ENCODE peak calls at places on chromosomes 7 and 10, in seven cellular contexts. M, J, E, R, F, U and V are unnamed samples.

GRCh38 chr7:115477193-115477651 is 553.3 kb downstream of the TFEC start:
- DNase-seq in M (peak; percentile 70), J (no peak), E (peak; percentile 15), R (no peak), F (no peak), U (no peak), V (peak; percentile 9)

GRCh38 chr10:944034-944831 is 12.7 kb upstream of the LARP4B start:
- DNase-seq in M (peak; percentile 91), J (peak; percentile 41), E (peak; percentile 72), R (peak; percentile 88), F (peak; percentile 82), U (no peak), V (no peak)

GRCh38 chr7:46291064-46291463 is 370.0 kb upstream of the IGFBP3 start:
- DNase-seq in M (peak; percentile 95), J (no peak), E (no peak), R (no peak), F (no peak), U (no peak), V (peak; percentile 59)

GRCh38 chr10:20573924-20574323 is 323.2 kb downstream of the NEBL start:
- DNase-seq in M (no peak), J (no peak), E (no peak), R (no peak), F (no peak), U (peak; percentile 17), V (no peak)

GRCh38 chr7:69746383-69746782 is 148.1 kb downstream of the AUTS2 start:
- DNase-seq in M (no peak), J (no peak), E (no peak), R (no peak), F (no peak), U (no peak), V (no peak)

GRCh38 chr10:68235111-68235510 is 3.2 kb upstream of the ATOH7 start:
- DNase-seq in M (no peak), J (no peak), E (no peak), R (no peak), F (no peak), U (no peak), V (no peak)

GRCh38 chr10:124670849-124671248 is 73.3 kb downstream of the FAM53B start:
- DNase-seq in M (no peak), J (no peak), E (peak; percentile 16), R (no peak), F (no peak), U (no peak), V (no peak)

GRCh38 chr10:7117806-7118674 is 292.8 kb downstream of the SFMBT2 start:
- DNase-seq in M (no peak), J (no peak), E (no peak), R (no peak), F (no peak), U (no peak), V (no peak)

GRCh38 chr10:45239642-45240041 is 75.8 kb downstream of the OR13A1 start:
- DNase-seq in M (peak; percentile 42), J (no peak), E (no peak), R (peak; percentile 36), F (no peak), U (no peak), V (peak; percentile 33)

GRCh38 chr7:142298009-142298408 is 40.2 kb upstream of the PRSS58 start:
- DNase-seq in M (peak; percentile 49), J (no peak), E (no peak), R (no peak), F (no peak), U (peak; percentile 22), V (no peak)

GRCh38 chr7:79964463-79964862 is 170.2 kb upstream of the GNAI1 start:
- DNase-seq in M (no peak), J (no peak), E (no peak), R (no peak), F (no peak), U (no peak), V (no peak)

GRCh38 chr10:76973515-76974289 is 663.9 kb downstream of the KCNMA1 start:
- DNase-seq in M (peak; percentile 90), J (no peak), E (no peak), R (no peak), F (no peak), U (no peak), V (peak; percentile 23)

GRCh38 chr7:80563561-80564327 is 51.9 kb upstream of the GNAT3 start:
- DNase-seq in M (no peak), J (no peak), E (no peak), R (no peak), F (no peak), U (no peak), V (no peak)

GRCh38 chr10:19874791-19875190 is 58.6 kb downstream of the PLXDC2 start:
- DNase-seq in M (no peak), J (no peak), E (no peak), R (no peak), F (no peak), U (no peak), V (peak; percentile 35)

GRCh38 chr10:97539523-97540200 is 32.9 kb upstream of the ANKRD2 start:
- DNase-seq in M (peak; percentile 85), J (no peak), E (peak; percentile 66), R (no peak), F (no peak), U (no peak), V (peak; percentile 85)

GRCh38 chr10:122276611-122277205 is 5.6 kb downstream of the BTBD16 start:
- DNase-seq in M (peak; percentile 60), J (no peak), E (no peak), R (no peak), F (no peak), U (no peak), V (peak; percentile 43)

GRCh38 chr7:105399043-105399725 is 10.5 kb upstream of the SRPK2 start:
- DNase-seq in M (peak; percentile 53), J (no peak), E (no peak), R (peak; percentile 75), F (no peak), U (no peak), V (peak; percentile 13)

GRCh38 chr7:97021443-97022261 is 3.0 kb downstream of the DLX5 start:
- DNase-seq in M (no peak), J (no peak), E (no peak), R (no peak), F (no peak), U (no peak), V (no peak)

GRCh38 chr10:86861351-86861750 is 96.1 kb downstream of the MMRN2 start:
- DNase-seq in M (no peak), J (no peak), E (no peak), R (no peak), F (no peak), U (no peak), V (no peak)

GRCh38 chr10:103652599-103653281 is 159.2 kb downstream of the NEURL1 start:
- DNase-seq in M (peak; percentile 44), J (peak; percentile 75), E (peak; percentile 72), R (no peak), F (peak; percentile 82), U (no peak), V (no peak)
- H3K4me1 ChIP-seq in M (peaks cover 53% of the 10 kb centered on the region), J (peaks cover 4% of the 10 kb centered on the region), E (peaks cover 66% of the 10 kb centered on the region), R (no peaks in the 10 kb centered on the region), F (peaks cover 63% of the 10 kb centered on the region), U (no peaks in the 10 kb centered on the region), V (no peaks in the 10 kb centered on the region)

GRCh38 chr10:95550073-95550672 is 11.0 kb downstream of the SORBS1 start:
- DNase-seq in M (no peak), J (no peak), E (no peak), R (peak; percentile 56), F (no peak), U (no peak), V (no peak)

GRCh38 chr10:95545981-95546380 is 15.2 kb downstream of the SORBS1 start:
- DNase-seq in M (no peak), J (no peak), E (no peak), R (no peak), F (no peak), U (no peak), V (no peak)

GRCh38 chr10:95544783-95545500 is 16.2 kb downstream of the SORBS1 start:
- DNase-seq in M (no peak), J (no peak), E (no peak), R (no peak), F (peak; percentile 63), U (no peak), V (peak; percentile 64)

GRCh38 chr10:95547791-95548435 is 13.3 kb downstream of the SORBS1 start:
- DNase-seq in M (no peak), J (no peak), E (no peak), R (no peak), F (peak; percentile 23), U (no peak), V (no peak)

GRCh38 chr10:95547197-95547596 is 14.0 kb downstream of the SORBS1 start:
- DNase-seq in M (no peak), J (no peak), E (no peak), R (no peak), F (peak; percentile 39), U (no peak), V (no peak)
- H3K27ac ChIP-seq in M (no peak overlapping the region), J (no peak overlapping the region), E (no peak overlapping the region), R (no peak overlapping the region), F (peak overlapping the region; percentile 88), U (no peak overlapping the region), V (no peak overlapping the region)

DNA sequence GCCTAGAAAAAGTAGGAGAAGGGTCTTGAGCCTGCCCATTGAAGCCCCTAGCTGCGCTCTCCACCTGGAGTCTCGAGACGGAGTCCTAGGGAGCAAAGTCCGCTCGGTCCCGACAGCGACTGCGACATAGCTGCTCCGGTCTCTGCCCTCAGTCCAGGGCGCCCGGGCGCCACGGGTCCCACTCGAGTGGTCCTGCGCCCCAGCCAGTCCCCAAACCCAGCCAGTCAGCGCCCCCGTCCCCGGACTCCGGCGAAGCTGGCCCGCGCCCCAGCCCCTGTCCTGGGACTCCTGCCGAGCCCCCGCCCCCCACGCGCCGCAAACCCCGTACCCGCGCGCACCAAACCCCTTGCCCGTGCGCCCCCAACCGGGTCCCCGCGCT is 480 bp downstream of the TNS3 start:
- DNase-seq in M (peak; percentile 42), J (no peak), E (no peak), R (no peak), F (no peak), U (peak; percentile 23), V (no peak)
- H3K4me1 ChIP-seq in M (peaks cover 29% of the 10 kb centered on the region), J (no peaks in the 10 kb centered on the region), E (peaks cover 22% of the 10 kb centered on the region), R (peaks cover 18% of the 10 kb centered on the region), F (peaks cover 53% of the 10 kb centered on the region), U (peaks cover 14% of the 10 kb centered on the region), V (peaks cover 23% of the 10 kb centered on the region)

GRCh38 chr10:80170641-80171040 is 34.7 kb downstream of the ANXA11 start:
- DNase-seq in M (no peak), J (no peak), E (no peak), R (no peak), F (peak; percentile 54), U (no peak), V (no peak)

GRCh38 chr10:80173441-80173840 is 31.9 kb downstream of the ANXA11 start:
- DNase-seq in M (no peak), J (no peak), E (peak; percentile 67), R (no peak), F (no peak), U (no peak), V (no peak)

GRCh38 chr10:80171248-80171660 is 34.1 kb downstream of the ANXA11 start:
- DNase-seq in M (no peak), J (no peak), E (no peak), R (no peak), F (peak; percentile 28), U (no peak), V (no peak)

GRCh38 chr10:80174641-80175395 is 30.5 kb downstream of the ANXA11 start:
- DNase-seq in M (no peak), J (no peak), E (no peak), R (no peak), F (no peak), U (no peak), V (no peak)

DNA sequence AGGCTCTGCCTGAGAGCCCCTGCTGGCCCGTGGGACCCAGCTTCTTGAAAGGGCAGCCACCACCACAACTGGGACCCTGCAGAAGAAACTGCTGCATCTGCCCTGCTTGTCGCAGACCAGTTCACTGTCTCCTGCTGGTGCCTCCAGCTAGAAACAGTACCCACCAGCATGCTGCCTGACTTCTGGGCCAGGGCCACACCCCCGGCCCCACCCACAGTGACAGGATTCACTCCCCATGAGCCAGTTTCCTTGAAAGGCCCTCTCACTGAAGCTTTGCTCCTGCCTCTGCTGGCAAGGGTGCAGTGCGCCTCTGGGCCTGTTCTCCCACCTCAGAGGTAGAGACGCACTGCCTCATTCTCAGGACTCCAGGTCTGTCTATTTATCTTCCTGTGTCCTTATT is 32.4 kb downstream of the ANXA11 start:
- DNase-seq in M (no peak), J (no peak), E (no peak), R (no peak), F (no peak), U (no peak), V (no peak)
- H3K27ac ChIP-seq in M (no peak overlapping the region), J (no peak overlapping the region), E (peak overlapping the region; percentile 75), R (no peak overlapping the region), F (peak overlapping the region; percentile 3), U (no peak overlapping the region), V (no peak overlapping the region)